ENCODE peak calls at places on chromosome 1, in eight cellular contexts. One of them, this sample, is unnamed.

GRCh38 chr1:182604128-182604834 is at the start of gene RGS16:
- DNase-seq in BE2C: peak
- DNase-seq in AG09309: no peak
- DNase-seq in lower leg skin: peak
- DNase-seq in sigmoid colon: peak
- DNase-seq in left ventricle myocardium inferior: peak
- DNase-seq in colonic mucosa: peak
- DNase-seq in cardiac fibroblast: peak
- DNase-seq in this sample: no peak

GRCh38 chr1:162728597-162728996 is 61.9 kb upstream of the HSD17B7 start:
- DNase-seq in BE2C: no peak
- DNase-seq in left ventricle myocardium inferior: no peak
- DNase-seq in lower leg skin: no peak
- DNase-seq in colonic mucosa: no peak
- DNase-seq in AG09309: no peak
- DNase-seq in cardiac fibroblast: no peak
- DNase-seq in sigmoid colon: no peak
- DNase-seq in this sample: no peak

GRCh38 chr1:21539933-21540332 is 30.7 kb downstream of the ALPL start:
- DNase-seq in lower leg skin: peak
- DNase-seq in sigmoid colon: no peak
- DNase-seq in cardiac fibroblast: no peak
- DNase-seq in BE2C: peak
- DNase-seq in AG09309: no peak
- DNase-seq in colonic mucosa: no peak
- DNase-seq in left ventricle myocardium inferior: peak
- DNase-seq in this sample: no peak

GRCh38 chr1:53076165-53076564 is 14.2 kb downstream of the PODN start:
- DNase-seq in sigmoid colon: peak
- DNase-seq in cardiac fibroblast: no peak
- DNase-seq in BE2C: no peak
- DNase-seq in colonic mucosa: no peak
- DNase-seq in AG09309: no peak
- DNase-seq in lower leg skin: no peak
- DNase-seq in left ventricle myocardium inferior: peak
- DNase-seq in this sample: no peak

GRCh38 chr1:6612641-6613360 is 730 bp upstream of the PHF13 start:
- DNase-seq in sigmoid colon: peak
- DNase-seq in BE2C: no peak
- DNase-seq in lower leg skin: no peak
- DNase-seq in colonic mucosa: peak
- DNase-seq in left ventricle myocardium inferior: peak
- DNase-seq in cardiac fibroblast: peak
- DNase-seq in AG09309: no peak
- DNase-seq in this sample: no peak

GRCh38 chr1:23558140-23558871 is 995 bp downstream of the ID3 start:
- DNase-seq in left ventricle myocardium inferior: peak
- DNase-seq in lower leg skin: no peak
- DNase-seq in cardiac fibroblast: peak
- DNase-seq in sigmoid colon: peak
- DNase-seq in AG09309: no peak
- DNase-seq in colonic mucosa: peak
- DNase-seq in BE2C: peak
- DNase-seq in this sample: no peak

GRCh38 chr1:8062861-8063260 is 36.8 kb upstream of the ERRFI1 start:
- DNase-seq in sigmoid colon: no peak
- DNase-seq in AG09309: no peak
- DNase-seq in left ventricle myocardium inferior: no peak
- DNase-seq in colonic mucosa: no peak
- DNase-seq in BE2C: no peak
- DNase-seq in cardiac fibroblast: no peak
- DNase-seq in lower leg skin: no peak
- DNase-seq in this sample: no peak

GRCh38 chr1:193104496-193104905 is 713 bp downstream of the GLRX2 start:
- DNase-seq in colonic mucosa: peak
- DNase-seq in lower leg skin: peak
- DNase-seq in AG09309: no peak
- DNase-seq in BE2C: peak
- DNase-seq in cardiac fibroblast: no peak
- DNase-seq in left ventricle myocardium inferior: peak
- DNase-seq in sigmoid colon: peak
- DNase-seq in this sample: no peak

GRCh38 chr1:202283991-202284390 is 57.7 kb downstream of the UBE2T start:
- DNase-seq in AG09309: peak
- DNase-seq in lower leg skin: no peak
- DNase-seq in colonic mucosa: no peak
- DNase-seq in BE2C: no peak
- DNase-seq in sigmoid colon: no peak
- DNase-seq in cardiac fibroblast: peak
- DNase-seq in left ventricle myocardium inferior: no peak
- DNase-seq in this sample: no peak

GRCh38 chr1:64248065-64248464 is 44.6 kb downstream of the UBE2U start:
- DNase-seq in AG09309: no peak
- DNase-seq in colonic mucosa: no peak
- DNase-seq in BE2C: no peak
- DNase-seq in sigmoid colon: no peak
- DNase-seq in cardiac fibroblast: no peak
- DNase-seq in lower leg skin: no peak
- DNase-seq in left ventricle myocardium inferior: no peak
- DNase-seq in this sample: no peak
- TF ChIP-seq CTCF in AG09309: no peak
- TF ChIP-seq CTCF in colonic mucosa: no peak
- TF ChIP-seq CTCF in BE2C: no peak
- TF ChIP-seq CTCF in sigmoid colon: no peak
- TF ChIP-seq CTCF in cardiac fibroblast: no peak
- TF ChIP-seq CTCF in lower leg skin: no peak
- TF ChIP-seq CTCF in left ventricle myocardium inferior: no peak
- TF ChIP-seq CTCF in this sample: no peak

DNA sequence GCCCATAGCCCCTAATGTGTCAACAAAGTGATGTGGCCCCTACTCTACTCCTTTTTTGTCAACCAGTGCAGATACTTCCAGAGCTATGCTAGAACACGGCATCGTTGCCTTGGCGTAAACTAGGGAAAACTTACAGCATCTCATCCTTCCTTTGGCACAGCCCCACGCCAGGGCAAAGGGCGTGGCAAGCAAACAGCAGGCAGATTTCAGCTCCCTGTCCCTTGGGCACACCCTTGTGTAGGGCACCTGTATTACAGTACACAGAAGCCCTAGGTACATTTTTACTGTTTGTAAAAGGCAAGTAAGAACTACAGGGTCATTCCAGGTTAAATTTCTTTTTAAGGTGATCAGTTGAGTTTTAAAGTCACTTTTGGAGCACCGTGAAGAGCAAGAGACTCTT is 29.3 kb downstream of the PRDX6 start:
- DNase-seq in lower leg skin: no peak
- DNase-seq in cardiac fibroblast: no peak
- DNase-seq in left ventricle myocardium inferior: no peak
- DNase-seq in BE2C: no peak
- DNase-seq in sigmoid colon: no peak
- DNase-seq in AG09309: no peak
- DNase-seq in colonic mucosa: peak
- DNase-seq in this sample: peak
- TF ChIP-seq CTCF in lower leg skin: no peak
- TF ChIP-seq CTCF in cardiac fibroblast: no peak
- TF ChIP-seq CTCF in left ventricle myocardium inferior: no peak
- TF ChIP-seq CTCF in BE2C: peak
- TF ChIP-seq CTCF in sigmoid colon: no peak
- TF ChIP-seq CTCF in AG09309: no peak
- TF ChIP-seq CTCF in colonic mucosa: peak
- TF ChIP-seq CTCF in this sample: peak

GRCh38 chr1:112618114-112618720 is 724 bp downstream of the ST7L start:
- DNase-seq in sigmoid colon: no peak
- DNase-seq in colonic mucosa: no peak
- DNase-seq in lower leg skin: no peak
- DNase-seq in AG09309: no peak
- DNase-seq in left ventricle myocardium inferior: no peak
- DNase-seq in BE2C: no peak
- DNase-seq in cardiac fibroblast: peak
- DNase-seq in this sample: no peak
- TF ChIP-seq CTCF in sigmoid colon: no peak
- TF ChIP-seq CTCF in colonic mucosa: no peak
- TF ChIP-seq CTCF in lower leg skin: no peak
- TF ChIP-seq CTCF in AG09309: no peak
- TF ChIP-seq CTCF in left ventricle myocardium inferior: no peak
- TF ChIP-seq CTCF in BE2C: peak
- TF ChIP-seq CTCF in cardiac fibroblast: no peak
- TF ChIP-seq CTCF in this sample: no peak

GRCh38 chr1:171220551-171221175 is 27.6 kb upstream of the FMO1 start:
- DNase-seq in AG09309: no peak
- DNase-seq in BE2C: no peak
- DNase-seq in lower leg skin: no peak
- DNase-seq in cardiac fibroblast: peak
- DNase-seq in left ventricle myocardium inferior: no peak
- DNase-seq in colonic mucosa: no peak
- DNase-seq in sigmoid colon: no peak
- DNase-seq in this sample: no peak
- TF ChIP-seq CTCF in AG09309: peak
- TF ChIP-seq CTCF in BE2C: no peak
- TF ChIP-seq CTCF in lower leg skin: no peak
- TF ChIP-seq CTCF in cardiac fibroblast: no peak
- TF ChIP-seq CTCF in left ventricle myocardium inferior: no peak
- TF ChIP-seq CTCF in colonic mucosa: no peak
- TF ChIP-seq CTCF in sigmoid colon: no peak
- TF ChIP-seq CTCF in this sample: no peak

This sample was measured in LNCaP clone FGC.